ENCODE peak calls at places on chromosomes 6 and 20, in ten cellular contexts. J is NCI-H1105; S is germinal center; E is ovary; P is T-helper 1 cell; R is fibroblast of lung; C is CD8-positive, alpha-beta memory T cell; Z is pons; G is fibroblast of the aortic adventitia; H is activated T-cell treated with anti-CD3 and anti-CD28 coated beads for 1 hour. N is an unnamed sample.

GRCh38 chr6:149846321-149846720 is 17.8 kb downstream of the LRP11 start:
- DNase-seq in J (peak; percentile 28), S (no peak), E (no peak), P (no peak), R (peak; percentile 96), C (no peak), Z (no peak), G (peak; percentile 89), H (no peak), N (no peak)

GRCh38 chr6:111423960-111424846 is 58.8 kb downstream of the REV3L start:
- DNase-seq in J (peak; percentile 57), S (no peak), E (no peak), P (no peak), R (peak; percentile 62), C (no peak), Z (peak; percentile 87), G (peak; percentile 26), H (no peak), N (no peak)

GRCh38 chr6:163529605-163530004 is 115.1 kb downstream of the QKI start:
- DNase-seq in J (no peak), S (no peak), E (no peak), P (no peak), R (peak; percentile 95), C (no peak), Z (no peak), G (peak; percentile 83), H (no peak), N (no peak)

GRCh38 chr6:52718535-52718934 is 44.7 kb downstream of the GSTA2 start:
- DNase-seq in J (peak; percentile 66), S (no peak), E (no peak), P (no peak), R (peak; percentile 11), C (no peak), Z (no peak), G (peak; percentile 41), H (no peak), N (no peak)

GRCh38 chr6:42313038-42313437 is 95.4 kb upstream of the MRPS10 start:
- DNase-seq in J (no peak), S (no peak), E (no peak), P (no peak), R (peak; percentile 78), C (no peak), Z (no peak), G (peak; percentile 37), H (no peak), N (no peak)

GRCh38 chr20:58891686-58892125 is 39.2 kb downstream of the GNAS start:
- DNase-seq in J (no peak), S (peak; percentile 64), E (peak; percentile 68), P (no peak), R (no peak), C (no peak), Z (no peak), G (peak; percentile 41), H (no peak), N (no peak)

GRCh38 chr20:2817891-2818595 is 1.9 kb downstream of the TMEM239 start:
- DNase-seq in J (no peak), S (no peak), E (peak; percentile 74), P (no peak), R (no peak), C (no peak), Z (no peak), G (peak; percentile 25), H (no peak), N (no peak)

GRCh38 chr6:127475135-127475822 is 16.1 kb upstream of the KIAA0408 start:
- DNase-seq in J (no peak), S (no peak), E (peak; percentile 29), P (no peak), R (no peak), C (no peak), Z (no peak), G (no peak), H (no peak), N (no peak)

GRCh38 chr6:108203189-108204119 is 37.6 kb downstream of the NR2E1 start:
- DNase-seq in J (no peak), S (no peak), E (no peak), P (no peak), R (no peak), C (no peak), Z (no peak), G (no peak), H (no peak), N (no peak)

GRCh38 chr6:29500594-29500993 is 12.8 kb upstream of the MAS1L start:
- DNase-seq in J (no peak), S (no peak), E (no peak), P (no peak), R (no peak), C (no peak), Z (no peak), G (no peak), H (no peak), N (no peak)

GRCh38 chr6:127069659-127070279 is 48.7 kb upstream of the RSPO3 start:
- DNase-seq in J (peak; percentile 6), S (no peak), E (no peak), P (no peak), R (peak; percentile 40), C (no peak), Z (peak; percentile 19), G (peak; percentile 66), H (no peak), N (no peak)

GRCh38 chr6:137269803-137270202 is 50.6 kb upstream of the IFNGR1 start:
- DNase-seq in J (no peak), S (no peak), E (no peak), P (no peak), R (peak; percentile 8), C (no peak), Z (no peak), G (peak; percentile 53), H (no peak), N (no peak)

GRCh38 chr6:158642097-158642601 is 2.4 kb downstream of the DYNLT1 start:
- DNase-seq in J (no peak), S (no peak), E (peak; percentile 41), P (no peak), R (peak; percentile 95), C (no peak), Z (no peak), G (peak; percentile 90), H (no peak), N (no peak)

GRCh38 chr20:46634528-46634927 is 16.7 kb downstream of the SLC13A3 start:
- DNase-seq in J (no peak), S (no peak), E (no peak), P (no peak), R (no peak), C (no peak), Z (no peak), G (no peak), H (no peak), N (no peak)

GRCh38 chr6:125302840-125303511 is 1.2 kb upstream of the HDDC2 start:
- DNase-seq in J (no peak), S (no peak), E (no peak), P (no peak), R (no peak), C (no peak), Z (no peak), G (no peak), H (no peak), N (no peak)

GRCh38 chr6:16929814-16930213 is 168.6 kb upstream of the ATXN1 start:
- DNase-seq in J (no peak), S (no peak), E (no peak), P (no peak), R (peak; percentile 97), C (no peak), Z (no peak), G (peak; percentile 90), H (no peak), N (no peak)

GRCh38 chr6:26033942-26034354 is 53.3 kb upstream of the HFE start:
- DNase-seq in J (no peak), S (no peak), E (peak; percentile 71), P (no peak), R (no peak), C (no peak), Z (no peak), G (no peak), H (no peak), N (no peak)

GRCh38 chr6:141783595-141783994 is 349.1 kb upstream of the GJE1 start:
- DNase-seq in J (no peak), S (no peak), E (no peak), P (no peak), R (no peak), C (no peak), Z (no peak), G (no peak), H (no peak), N (no peak)

GRCh38 chr20:51604851-51605250 is 62.3 kb upstream of the NFATC2 start:
- DNase-seq in J (no peak), S (no peak), E (no peak), P (no peak), R (no peak), C (no peak), Z (no peak), G (no peak), H (no peak), N (no peak)

GRCh38 chr6:53651764-53652401 is 13.7 kb downstream of the KLHL31 start:
- DNase-seq in J (peak; percentile 90), S (peak; percentile 64), E (peak; percentile 68), P (peak; percentile 70), R (peak; percentile 64), C (peak; percentile 65), Z (peak; percentile 45), G (peak; percentile 17), H (peak; percentile 60), N (peak; percentile 73)

GRCh38 chr6:73743556-73743955 is 47.6 kb downstream of the CD109 start:
- DNase-seq in J (no peak), S (no peak), E (no peak), P (no peak), R (peak; percentile 32), C (no peak), Z (no peak), G (no peak), H (no peak), N (no peak)

GRCh38 chr20:46400253-46400652 is 6.2 kb downstream of the ELMO2 start:
- DNase-seq in J (no peak), S (no peak), E (no peak), P (no peak), R (peak; percentile 74), C (no peak), Z (peak; percentile 53), G (peak; percentile 79), H (no peak), N (no peak)

GRCh38 chr20:17630806-17631195 is 51.2 kb downstream of the RRBP1 start:
- DNase-seq in J (no peak), S (no peak), E (no peak), P (no peak), R (no peak), C (no peak), Z (no peak), G (no peak), H (no peak), N (no peak)

GRCh38 chr20:35871311-35871771 is 83.0 kb downstream of the SCAND1 start:
- DNase-seq in J (peak; percentile 5), S (no peak), E (no peak), P (no peak), R (peak; percentile 63), C (no peak), Z (no peak), G (peak; percentile 54), H (no peak), N (no peak)

GRCh38 chr6:87250019-87250418 is 72.4 kb upstream of the SMIM8 start:
- DNase-seq in J (no peak), S (no peak), E (no peak), P (no peak), R (no peak), C (no peak), Z (no peak), G (no peak), H (no peak), N (no peak)

GRCh38 chr6:10210052-10210451 is 204.8 kb downstream of the TFAP2A start:
- DNase-seq in J (no peak), S (no peak), E (no peak), P (no peak), R (peak; percentile 28), C (no peak), Z (peak; percentile 66), G (no peak), H (no peak), N (no peak)

GRCh38 chr20:10922941-10923340 is 249.1 kb upstream of the JAG1 start:
- DNase-seq in J (no peak), S (no peak), E (no peak), P (no peak), R (peak; percentile 96), C (no peak), Z (no peak), G (peak; percentile 89), H (no peak), N (no peak)

GRCh38 chr6:37556884-37557644 is 57.4 kb upstream of the CCDC167 start:
- DNase-seq in J (no peak), S (no peak), E (no peak), P (no peak), R (no peak), C (no peak), Z (no peak), G (no peak), H (no peak), N (no peak)

N was measured in naive thymus-derived CD8-positive, alpha-beta T cell.